ENCODE peak calls at places on chromosomes 4 and X, in seven cellular contexts. T, C, R, X, G, E and I are unnamed samples.

GRCh38 chrX:39513836-39514235 is 583.9 kb downstream of the BCOR start:
- DNase-seq in T (no peak), C (no peak), R (peak; percentile 41), X (no peak), G (peak; percentile 18), E (no peak), I (no peak)

GRCh38 chr4:186924723-186925122 is 201.1 kb upstream of the FAT1 start:
- DNase-seq in T (no peak), C (no peak), R (no peak), X (no peak), G (no peak), E (no peak), I (no peak)

GRCh38 chr4:37891221-37892159 is 606 bp downstream of the TBC1D1 start:
- DNase-seq in T (peak; percentile 5), C (peak; percentile 48), R (peak; percentile 25), X (peak; percentile 41), G (no peak), E (no peak), I (no peak)

GRCh38 chr4:123325241-123325681 is 71.3 kb upstream of the SPRY1 start:
- DNase-seq in T (no peak), C (no peak), R (no peak), X (no peak), G (no peak), E (no peak), I (no peak)

GRCh38 chrX:112834016-112834855 is 6.4 kb downstream of the AMOT start:
- DNase-seq in T (no peak), C (no peak), R (peak; percentile 67), X (no peak), G (no peak), E (peak; percentile 44), I (no peak)

GRCh38 chrX:2463973-2464676 is 36.7 kb downstream of the DHRSX start:
- DNase-seq in T (no peak), C (no peak), R (no peak), X (no peak), G (peak; percentile 99), E (peak; percentile 69), I (no peak)

GRCh38 chr4:87150498-87151261 is 69.7 kb downstream of the KLHL8 start:
- DNase-seq in T (peak; percentile 64), C (no peak), R (peak; percentile 71), X (peak; percentile 14), G (peak; percentile 63), E (peak; percentile 32), I (peak; percentile 57)

GRCh38 chrX:15567886-15568616 is 32.7 kb downstream of the ACE2 start:
- DNase-seq in T (peak; percentile 18), C (no peak), R (no peak), X (no peak), G (peak; percentile 9), E (no peak), I (no peak)

GRCh38 chr4:113141901-113142346 is 92.5 kb downstream of the ANK2 start:
- DNase-seq in T (peak; percentile 54), C (no peak), R (peak; percentile 75), X (no peak), G (peak; percentile 30), E (no peak), I (peak; percentile 43)

GRCh38 chr4:176988226-176988625 is 195.5 kb upstream of the VEGFC start:
- DNase-seq in T (peak; percentile 95), C (no peak), R (peak; percentile 99), X (no peak), G (peak; percentile 87), E (peak; percentile 82), I (peak; percentile 76)

GRCh38 chr4:181548873-181549541 is 694.2 kb upstream of the TENM3 start:
- DNase-seq in T (peak; percentile 79), C (no peak), R (peak; percentile 29), X (no peak), G (peak; percentile 9), E (peak; percentile 57), I (peak; percentile 7)

GRCh38 chrX:136201601-136202000 is 49.6 kb downstream of the MAP7D3 start:
- DNase-seq in T (no peak), C (no peak), R (no peak), X (no peak), G (no peak), E (no peak), I (no peak)

GRCh38 chrX:18415386-18415785 is 10.0 kb upstream of the CDKL5 start:
- DNase-seq in T (no peak), C (no peak), R (no peak), X (no peak), G (peak; percentile 57), E (no peak), I (no peak)

GRCh38 chrX:30278365-30278764 is 30.8 kb downstream of the NR0B1 start:
- DNase-seq in T (peak; percentile 26), C (no peak), R (peak; percentile 59), X (no peak), G (no peak), E (no peak), I (no peak)

GRCh38 chr4:134326866-134327265 is 125.3 kb upstream of the PABPC4L start:
- DNase-seq in T (no peak), C (no peak), R (no peak), X (no peak), G (no peak), E (no peak), I (no peak)

GRCh38 chrX:40863671-40864070 is 128.3 kb upstream of the MED14 start:
- DNase-seq in T (no peak), C (no peak), R (no peak), X (no peak), G (no peak), E (no peak), I (no peak)

GRCh38 chrX:102155806-102156179 is at the start of gene BEX5:
- DNase-seq in T (no peak), C (peak; percentile 62), R (peak; percentile 54), X (peak; percentile 18), G (no peak), E (no peak), I (no peak)

GRCh38 chrX:11953615-11954014 is 184.7 kb upstream of the FRMPD4 start:
- DNase-seq in T (peak; percentile 85), C (no peak), R (peak; percentile 41), X (no peak), G (peak; percentile 95), E (peak; percentile 23), I (no peak)

GRCh38 chr4:172826866-172827265 is 341.7 kb upstream of the GALNT7 start:
- DNase-seq in T (no peak), C (no peak), R (no peak), X (no peak), G (no peak), E (no peak), I (no peak)

GRCh38 chrX:3576886-3577516 is 136.4 kb downstream of the PRKX start:
- DNase-seq in T (no peak), C (no peak), R (peak; percentile 47), X (no peak), G (no peak), E (peak; percentile 54), I (no peak)

GRCh38 chrX:18887177-18887820 is 96.6 kb downstream of the PHKA2 start:
- DNase-seq in T (no peak), C (no peak), R (peak; percentile 36), X (no peak), G (no peak), E (no peak), I (no peak)

GRCh38 chr4:2688697-2689096 is 67.4 kb downstream of the TNIP2 start:
- DNase-seq in T (no peak), C (no peak), R (no peak), X (no peak), G (no peak), E (no peak), I (no peak)

GRCh38 chr4:7878323-7878722 is 61.3 kb downstream of the AFAP1 start:
- DNase-seq in T (no peak), C (no peak), R (no peak), X (no peak), G (no peak), E (no peak), I (no peak)

GRCh38 chr4:7877131-7877530 is 62.5 kb downstream of the AFAP1 start:
- DNase-seq in T (no peak), C (no peak), R (no peak), X (no peak), G (no peak), E (no peak), I (no peak)

GRCh38 chr4:7874838-7875237 is 64.8 kb downstream of the AFAP1 start:
- DNase-seq in T (no peak), C (no peak), R (no peak), X (no peak), G (no peak), E (no peak), I (no peak)

GRCh38 chr4:7873881-7874280 is 65.8 kb downstream of the AFAP1 start:
- DNase-seq in T (no peak), C (no peak), R (no peak), X (no peak), G (no peak), E (no peak), I (no peak)

GRCh38 chr4:7876096-7876993 is 63.3 kb downstream of the AFAP1 start:
- DNase-seq in T (peak; percentile 66), C (no peak), R (peak; percentile 76), X (peak; percentile 27), G (peak; percentile 85), E (no peak), I (no peak)
- H3K27ac ChIP-seq in T (no peak overlapping the region), C (peak overlapping the region; percentile 58), R (peak overlapping the region; percentile 35), X (no peak overlapping the region), G (peak overlapping the region; percentile 96), E (peak overlapping the region; percentile 65), I (peak overlapping the region; percentile 90)

GRCh38 chr4:129403848-129404247 is 307.9 kb downstream of the C4orf33 start:
- DNase-seq in T (no peak), C (no peak), R (no peak), X (no peak), G (no peak), E (no peak), I (no peak)
- H3K27ac ChIP-seq in T (no peak overlapping the region), C (no peak overlapping the region), R (no peak overlapping the region), X (no peak overlapping the region), G (no peak overlapping the region), E (no peak overlapping the region), I (no peak overlapping the region)

GRCh38 chrX:153576239-153576870 is 22.6 kb downstream of the CCNQ start:
- DNase-seq in T (no peak), C (no peak), R (no peak), X (no peak), G (no peak), E (no peak), I (no peak)
- H3K27ac ChIP-seq in T (no peak overlapping the region), C (no peak overlapping the region), R (no peak overlapping the region), X (no peak overlapping the region), G (no peak overlapping the region), E (no peak overlapping the region), I (no peak overlapping the region)

GRCh38 chr4:119628281-119629141 is at the start of gene PDE5A:
- DNase-seq in T (peak; percentile 87), C (peak; percentile 73), R (peak; percentile 90), X (peak; percentile 62), G (peak; percentile 70), E (peak; percentile 63), I (no peak)

GRCh38 chr4:119626943-119627266 is 1.7 kb downstream of the PDE5A start:
- DNase-seq in T (no peak), C (no peak), R (no peak), X (no peak), G (no peak), E (no peak), I (no peak)

GRCh38 chr4:119627267-119628190 is 1.1 kb downstream of the PDE5A start:
- DNase-seq in T (peak; percentile 39), C (peak; percentile 50), R (peak; percentile 84), X (peak; percentile 39), G (peak; percentile 23), E (peak; percentile 69), I (no peak)

GRCh38 chr4:119626420-119626819 is 2.2 kb downstream of the PDE5A start:
- DNase-seq in T (no peak), C (no peak), R (peak; percentile 15), X (no peak), G (no peak), E (no peak), I (no peak)

GRCh38 chr4:119629142-119629471 is 503 bp upstream of the PDE5A start:
- DNase-seq in T (no peak), C (no peak), R (no peak), X (no peak), G (no peak), E (no peak), I (no peak)
- H3K27ac ChIP-seq in T (no peak overlapping the region), C (peak overlapping the region; percentile 85), R (no peak overlapping the region), X (no peak overlapping the region), G (no peak overlapping the region), E (peak overlapping the region; percentile 86), I (peak overlapping the region; percentile 87)